ENCODE peak calls at places on chromosomes 3 and 15, in ten cellular contexts. Z is activated CD8-positive, alpha-beta memory T cell treated with anti-CD3 and anti-CD28 coated beads, Interleukin-2, amount 10 ng/mL, durations not matched to agents 7 days and 5 days; P is caudate nucleus; N is stimulated activated CD8-positive, alpha-beta memory T cell treated with anti-CD3 and anti-CD28 coated beads, Interleukin-7, amount 100 ng/mL, for 1 hour; H is naive thymus-derived CD8-positive, alpha-beta T cell; O is GM12865; V is foreskin fibroblast; I is PC-3; B is fibroblast of lung; W is endodermal cell. R is an unnamed sample.

GRCh38 chr3:129560931-129561594 is 18.1 kb downstream of the H1-8 start:
- DNase-seq in W (no peak), I (no peak), O (no peak), Z (no peak), H (no peak), V (peak), N (no peak), P (no peak), B (peak), R (peak)

GRCh38 chr3:123818921-123819429 is 65.2 kb downstream of the MYLK start:
- DNase-seq in P (no peak), W (peak), V (peak), I (peak), O (no peak), B (peak), Z (no peak), N (no peak), H (no peak), R (no peak)

GRCh38 chr3:186493507-186493906 is 50.7 kb downstream of the CRYGS start:
- DNase-seq in Z (no peak), V (no peak), W (peak), N (no peak), H (no peak), I (no peak), O (no peak), P (no peak), B (peak), R (no peak)

GRCh38 chr15:55907797-55908196 is 85.6 kb downstream of the NEDD4 start:
- DNase-seq in V (peak), I (peak), O (no peak), B (peak), Z (no peak), N (no peak), H (no peak), P (no peak), W (no peak), R (peak)

GRCh38 chr15:62617741-62618140 is 424.8 kb upstream of the TPM1 start:
- DNase-seq in V (no peak), O (no peak), N (no peak), I (no peak), Z (no peak), W (no peak), H (no peak), P (no peak), B (peak), R (no peak)

GRCh38 chr3:150015906-150016305 is 45.2 kb upstream of the PFN2 start:
- DNase-seq in W (no peak), B (peak), V (no peak), P (no peak), H (no peak), O (no peak), Z (no peak), I (no peak), N (no peak), R (no peak)

GRCh38 chr3:107604057-107604802 is 81.5 kb downstream of the BBX start:
- DNase-seq in H (no peak), Z (no peak), V (peak), W (no peak), I (no peak), N (no peak), P (no peak), B (peak), O (no peak), R (peak)

GRCh38 chr3:170021083-170021482 is 16.7 kb upstream of the GPR160 start:
- DNase-seq in V (no peak), N (no peak), O (peak), Z (no peak), H (no peak), B (no peak), I (no peak), P (no peak), W (no peak), R (no peak)

GRCh38 chr15:46408312-46408711 is 773.5 kb downstream of the SQOR start:
- DNase-seq in I (no peak), B (no peak), H (no peak), N (no peak), W (no peak), P (no peak), O (no peak), Z (no peak), V (no peak), R (no peak)

GRCh38 chr3:41075958-41076357 is 123.3 kb upstream of the CTNNB1 start:
- DNase-seq in B (no peak), V (no peak), N (no peak), H (no peak), W (peak), P (no peak), I (no peak), O (no peak), Z (no peak), R (no peak)

GRCh38 chr3:159616234-159616825 is 372.3 kb upstream of the IL12A start:
- DNase-seq in N (no peak), I (peak), B (peak), O (no peak), H (no peak), Z (no peak), P (no peak), V (peak), W (peak), R (no peak)

GRCh38 chr3:154243353-154243752 is 80.9 kb downstream of the DHX36 start:
- DNase-seq in B (peak), H (no peak), V (peak), W (no peak), N (no peak), O (no peak), Z (no peak), P (no peak), I (peak), R (peak)

GRCh38 chr15:74829500-74829899 is 3.1 kb downstream of the CPLX3 start:
- DNase-seq in N (no peak), I (peak), V (no peak), W (no peak), O (no peak), H (no peak), B (no peak), P (no peak), Z (no peak), R (no peak)

GRCh38 chr3:107643038-107643883 is 120.5 kb downstream of the BBX start:
- DNase-seq in N (no peak), H (no peak), P (no peak), Z (no peak), O (peak), I (peak), W (peak), V (no peak), B (no peak), R (no peak)

GRCh38 chr3:35929158-35929557 is 289.8 kb downstream of the ARPP21 start:
- DNase-seq in H (no peak), P (no peak), V (peak), I (peak), W (no peak), O (no peak), N (no peak), Z (no peak), B (peak), R (no peak)

GRCh38 chr15:34739346-34739745 is 15.5 kb downstream of the GJD2 start:
- DNase-seq in I (no peak), B (no peak), P (no peak), Z (no peak), O (no peak), W (no peak), N (no peak), H (no peak), V (no peak), R (no peak)

GRCh38 chr3:55376753-55377347 is 110.3 kb downstream of the WNT5A start:
- DNase-seq in B (no peak), Z (no peak), I (no peak), W (no peak), O (peak), N (no peak), H (no peak), V (no peak), P (no peak), R (no peak)

GRCh38 chr15:65888998-65889397 is 19.7 kb downstream of the RAB11A start:
- DNase-seq in V (no peak), W (no peak), Z (no peak), H (no peak), N (no peak), P (no peak), O (no peak), B (no peak), I (no peak), R (no peak)

GRCh38 chr15:29088666-29089065 is 181.0 kb downstream of the NSMCE3 start:
- DNase-seq in Z (no peak), B (no peak), O (no peak), N (no peak), W (no peak), V (no peak), P (no peak), H (no peak), I (no peak), R (no peak)

R was measured in fibroblast of the conjunctiva.